ENCODE peak calls at places on chromosomes 13 and 19, in nine cellular contexts. One of them, this sample, is unnamed. For H3K27me3, the result is how much of the 10 kb centered on the place peaks cover.

GRCh38 chr13:39273953-39274352 is 235.7 kb downstream of the NHLRC3 start:
- DNase-seq in brain microvascular endothelial cell: no peak
- DNase-seq in heart right ventricle: no peak
- DNase-seq in neuronal stem cell: no peak
- DNase-seq in suprapubic skin: no peak
- DNase-seq in thoracic aorta: no peak
- DNase-seq in astrocyte: no peak
- DNase-seq in pancreas: no peak
- DNase-seq in H1: no peak
- DNase-seq in this sample: no peak

GRCh38 chr13:99386911-99387788 is 80.0 kb upstream of the GPR183 start:
- DNase-seq in brain microvascular endothelial cell: peak
- DNase-seq in heart right ventricle: no peak
- DNase-seq in neuronal stem cell: peak
- DNase-seq in suprapubic skin: no peak
- DNase-seq in thoracic aorta: no peak
- DNase-seq in astrocyte: no peak
- DNase-seq in pancreas: no peak
- DNase-seq in H1: peak
- DNase-seq in this sample: peak

GRCh38 chr19:34580055-34580336 is 97.0 kb downstream of the SCGB2B2 start:
- DNase-seq in brain microvascular endothelial cell: no peak
- DNase-seq in heart right ventricle: no peak
- DNase-seq in neuronal stem cell: no peak
- DNase-seq in suprapubic skin: no peak
- DNase-seq in thoracic aorta: no peak
- DNase-seq in astrocyte: no peak
- DNase-seq in pancreas: no peak
- DNase-seq in H1: no peak
- DNase-seq in this sample: no peak

GRCh38 chr19:5057860-5058259 is 88.9 kb downstream of the KDM4B start:
- DNase-seq in brain microvascular endothelial cell: no peak
- DNase-seq in heart right ventricle: no peak
- DNase-seq in neuronal stem cell: no peak
- DNase-seq in suprapubic skin: no peak
- DNase-seq in thoracic aorta: no peak
- DNase-seq in astrocyte: no peak
- DNase-seq in pancreas: no peak
- DNase-seq in H1: no peak
- DNase-seq in this sample: no peak

GRCh38 chr19:10111405-10111811 is at the start of gene P2RY11:
- DNase-seq in brain microvascular endothelial cell: no peak
- DNase-seq in heart right ventricle: no peak
- DNase-seq in neuronal stem cell: no peak
- DNase-seq in suprapubic skin: no peak
- DNase-seq in thoracic aorta: no peak
- DNase-seq in astrocyte: no peak
- DNase-seq in pancreas: no peak
- DNase-seq in H1: no peak
- DNase-seq in this sample: no peak

GRCh38 chr19:45166723-45167252 is 6.0 kb upstream of the NKPD1 start:
- DNase-seq in brain microvascular endothelial cell: no peak
- DNase-seq in heart right ventricle: no peak
- DNase-seq in neuronal stem cell: no peak
- DNase-seq in suprapubic skin: no peak
- DNase-seq in thoracic aorta: no peak
- DNase-seq in astrocyte: no peak
- DNase-seq in pancreas: no peak
- DNase-seq in H1: no peak
- DNase-seq in this sample: no peak

GRCh38 chr19:16070366-16070990 is 5.8 kb upstream of the TPM4 start:
- DNase-seq in brain microvascular endothelial cell: no peak
- DNase-seq in heart right ventricle: peak
- DNase-seq in neuronal stem cell: no peak
- DNase-seq in suprapubic skin: peak
- DNase-seq in thoracic aorta: peak
- DNase-seq in astrocyte: no peak
- DNase-seq in pancreas: no peak
- DNase-seq in H1: no peak
- DNase-seq in this sample: peak

GRCh38 chr19:2330632-2331284 is 2.3 kb downstream of the SPPL2B start:
- DNase-seq in brain microvascular endothelial cell: no peak
- DNase-seq in heart right ventricle: no peak
- DNase-seq in neuronal stem cell: no peak
- DNase-seq in suprapubic skin: no peak
- DNase-seq in thoracic aorta: no peak
- DNase-seq in astrocyte: no peak
- DNase-seq in pancreas: no peak
- DNase-seq in H1: no peak
- DNase-seq in this sample: no peak

GRCh38 chr13:30009411-30009810 is 159.0 kb upstream of the UBL3 start:
- DNase-seq in brain microvascular endothelial cell: no peak
- DNase-seq in heart right ventricle: no peak
- DNase-seq in neuronal stem cell: no peak
- DNase-seq in suprapubic skin: no peak
- DNase-seq in thoracic aorta: no peak
- DNase-seq in astrocyte: no peak
- DNase-seq in pancreas: no peak
- DNase-seq in H1: no peak
- DNase-seq in this sample: no peak

GRCh38 chr13:44146162-44146561 is 227.5 kb upstream of the SERP2 start:
- DNase-seq in brain microvascular endothelial cell: no peak
- DNase-seq in heart right ventricle: no peak
- DNase-seq in neuronal stem cell: no peak
- DNase-seq in suprapubic skin: no peak
- DNase-seq in thoracic aorta: no peak
- DNase-seq in astrocyte: no peak
- DNase-seq in pancreas: no peak
- DNase-seq in H1: no peak
- DNase-seq in this sample: no peak

GRCh38 chr19:27974082-27974513 is 1238.9 kb downstream of the UQCRFS1 start:
- DNase-seq in brain microvascular endothelial cell: peak
- DNase-seq in heart right ventricle: no peak
- DNase-seq in neuronal stem cell: peak
- DNase-seq in suprapubic skin: no peak
- DNase-seq in thoracic aorta: no peak
- DNase-seq in astrocyte: peak
- DNase-seq in pancreas: no peak
- DNase-seq in H1: no peak
- DNase-seq in this sample: no peak

GRCh38 chr13:49219647-49220034 is 497 bp upstream of the MLNR start:
- DNase-seq in brain microvascular endothelial cell: no peak
- DNase-seq in heart right ventricle: no peak
- DNase-seq in neuronal stem cell: no peak
- DNase-seq in suprapubic skin: no peak
- DNase-seq in thoracic aorta: no peak
- DNase-seq in astrocyte: no peak
- DNase-seq in pancreas: no peak
- DNase-seq in H1: no peak
- DNase-seq in this sample: no peak
- H3K4me3 ChIP-seq in brain microvascular endothelial cell: peak
- H3K4me3 ChIP-seq in heart right ventricle: peak
- H3K4me3 ChIP-seq in neuronal stem cell: peak
- H3K4me3 ChIP-seq in suprapubic skin: peak
- H3K4me3 ChIP-seq in thoracic aorta: peak
- H3K4me3 ChIP-seq in astrocyte: peak
- H3K4me3 ChIP-seq in pancreas: no peak
- H3K4me3 ChIP-seq in H1: peak
- H3K4me3 ChIP-seq in this sample: no peak

DNA sequence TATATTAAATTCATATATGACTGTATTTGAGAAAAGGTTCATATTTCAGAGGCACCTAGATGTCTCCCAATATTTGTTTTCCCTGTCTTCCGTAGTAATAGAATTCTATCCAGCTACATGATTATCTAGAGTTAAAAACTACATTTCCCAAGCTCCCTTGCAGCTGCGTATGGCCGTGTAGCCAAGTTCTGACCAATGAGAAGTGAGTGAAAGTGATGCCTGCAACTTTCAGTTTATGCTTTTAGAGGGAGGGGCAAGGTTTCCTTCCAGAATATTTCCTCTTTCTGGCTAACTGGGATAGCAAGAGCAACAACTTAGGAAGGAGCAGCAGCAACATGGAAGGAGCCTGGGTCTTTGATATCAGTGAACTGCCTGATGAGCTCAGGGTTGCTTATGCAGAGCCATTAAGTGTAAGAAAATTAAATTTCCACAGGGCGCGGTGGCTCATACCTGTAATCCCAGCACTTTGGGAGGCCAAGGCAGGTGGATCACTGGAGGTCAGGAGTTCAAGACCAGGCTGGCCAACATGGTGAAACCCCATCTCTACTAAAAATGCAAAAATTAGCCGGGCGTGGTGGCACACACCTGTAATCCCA is 23.2 kb upstream of the CYP2A13 start:
- DNase-seq in brain microvascular endothelial cell: peak
- DNase-seq in heart right ventricle: no peak
- DNase-seq in neuronal stem cell: no peak
- DNase-seq in suprapubic skin: no peak
- DNase-seq in thoracic aorta: no peak
- DNase-seq in astrocyte: peak
- DNase-seq in pancreas: no peak
- DNase-seq in H1: peak
- DNase-seq in this sample: no peak
- H3K27me3 ChIP-seq in brain microvascular endothelial cell: under half
- H3K27me3 ChIP-seq in heart right ventricle: under half
- H3K27me3 ChIP-seq in neuronal stem cell: under half
- H3K27me3 ChIP-seq in suprapubic skin: under half
- H3K27me3 ChIP-seq in thoracic aorta: under half
- H3K27me3 ChIP-seq in astrocyte: under half
- H3K27me3 ChIP-seq in pancreas: under half
- H3K27me3 ChIP-seq in H1: under half
- H3K27me3 ChIP-seq in this sample: under half

DNA sequence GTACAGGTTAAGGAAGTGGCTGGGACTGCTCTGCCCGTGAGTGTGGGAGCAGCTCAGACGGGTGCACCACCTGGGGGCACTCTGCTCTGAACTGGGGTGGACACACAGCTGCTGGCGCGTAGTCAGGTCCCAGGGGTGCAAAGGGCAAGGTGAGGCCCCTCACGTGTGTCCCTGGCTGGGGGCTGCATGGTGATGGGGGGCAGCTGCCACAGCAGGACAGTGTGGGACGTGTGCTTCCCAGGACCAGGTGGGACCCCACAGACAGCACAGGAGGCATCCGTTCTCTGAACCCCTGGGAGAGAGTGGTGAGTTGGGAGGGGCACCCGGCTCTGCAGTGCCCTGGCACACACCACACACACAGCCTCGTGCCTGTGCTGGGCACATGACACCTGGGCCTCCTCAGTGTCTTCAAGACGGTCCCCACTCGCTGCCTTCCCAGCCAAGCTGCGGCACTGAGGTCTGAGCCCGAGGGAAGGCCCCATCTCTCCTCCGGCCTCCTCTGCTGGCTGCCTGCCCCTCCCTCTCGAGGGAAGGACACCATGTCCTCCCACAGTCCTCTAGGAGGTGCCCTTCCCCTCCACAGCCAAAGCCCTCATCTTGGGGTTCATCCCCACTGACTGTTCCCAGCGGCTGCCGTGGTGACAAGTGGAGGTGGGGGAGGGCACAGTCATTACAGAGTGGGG is 24.7 kb downstream of the CILP2 start:
- DNase-seq in brain microvascular endothelial cell: no peak
- DNase-seq in heart right ventricle: no peak
- DNase-seq in neuronal stem cell: no peak
- DNase-seq in suprapubic skin: no peak
- DNase-seq in thoracic aorta: no peak
- DNase-seq in astrocyte: no peak
- DNase-seq in pancreas: no peak
- DNase-seq in H1: no peak
- DNase-seq in this sample: peak
- H3K4me3 ChIP-seq in brain microvascular endothelial cell: no peak
- H3K4me3 ChIP-seq in heart right ventricle: no peak
- H3K4me3 ChIP-seq in neuronal stem cell: no peak
- H3K4me3 ChIP-seq in suprapubic skin: no peak
- H3K4me3 ChIP-seq in thoracic aorta: no peak
- H3K4me3 ChIP-seq in astrocyte: no peak
- H3K4me3 ChIP-seq in pancreas: no peak
- H3K4me3 ChIP-seq in H1: no peak
- H3K4me3 ChIP-seq in this sample: no peak

DNA sequence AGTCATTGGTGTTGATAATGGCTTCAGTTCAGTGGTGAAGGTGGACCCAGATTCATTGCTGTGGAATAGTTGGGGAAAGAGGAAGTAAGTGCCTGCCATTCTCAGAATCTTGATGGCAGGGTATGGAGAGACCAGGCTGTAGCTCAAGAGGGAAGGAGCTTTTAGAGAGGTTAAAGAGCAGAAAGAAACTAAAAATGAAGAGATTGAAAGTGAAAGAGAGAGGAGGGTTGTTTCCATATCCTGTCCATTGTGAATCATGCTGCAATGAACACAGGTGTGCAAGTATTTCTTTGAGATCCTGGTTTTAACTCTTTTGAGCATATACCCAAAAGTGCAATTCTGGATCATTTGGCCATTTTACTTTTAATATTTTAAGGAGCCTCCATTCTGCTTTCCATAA is 12.5 kb downstream of the GJB6 start:
- DNase-seq in brain microvascular endothelial cell: no peak
- DNase-seq in heart right ventricle: no peak
- DNase-seq in neuronal stem cell: no peak
- DNase-seq in suprapubic skin: no peak
- DNase-seq in thoracic aorta: no peak
- DNase-seq in astrocyte: no peak
- DNase-seq in pancreas: no peak
- DNase-seq in H1: no peak
- DNase-seq in this sample: no peak
- H3K27me3 ChIP-seq in brain microvascular endothelial cell: under half
- H3K27me3 ChIP-seq in heart right ventricle: under half
- H3K27me3 ChIP-seq in neuronal stem cell: under half
- H3K27me3 ChIP-seq in suprapubic skin: under half
- H3K27me3 ChIP-seq in thoracic aorta: under half
- H3K27me3 ChIP-seq in astrocyte: under half
- H3K27me3 ChIP-seq in pancreas: under half
- H3K27me3 ChIP-seq in H1: under half
- H3K27me3 ChIP-seq in this sample: under half